ENCODE peak calls at places on chromosomes 1 and 21, in ten cellular contexts. K, M, U, H, Z, N, J, E, V and I are unnamed samples.

GRCh38 chr1:147598631-147599361 is 57.5 kb downstream of the BCL9 start:
- DNase-seq in U (peak), M (no peak), Z (no peak), V (peak), E (peak), N (peak), H (no peak), J (peak), K (peak), I (peak)

GRCh38 chr1:171477804-171478203 is 7.5 kb upstream of the PRRC2C start:
- DNase-seq in Z (no peak), N (no peak), E (no peak), M (no peak), V (no peak), H (no peak), U (no peak), J (no peak), K (no peak), I (no peak)

GRCh38 chr21:44789880-44790279 is 11.7 kb downstream of the UBE2G2 start:
- DNase-seq in N (no peak), E (no peak), H (no peak), U (no peak), M (no peak), J (peak), V (no peak), Z (peak), K (no peak), I (no peak)

GRCh38 chr1:15749399-15750291 is 7.3 kb downstream of the TMEM82 start:
- DNase-seq in M (no peak), E (no peak), N (no peak), U (no peak), K (peak), Z (no peak), V (no peak), H (no peak), J (no peak), I (no peak)

GRCh38 chr1:203169770-203170520 is 5.7 kb downstream of the MYBPH start:
- DNase-seq in N (no peak), H (no peak), M (no peak), E (no peak), U (no peak), Z (no peak), J (no peak), V (no peak), K (no peak), I (no peak)

GRCh38 chr1:43847290-43847689 is 86.3 kb upstream of the ARTN start:
- DNase-seq in U (no peak), M (no peak), V (no peak), K (no peak), N (no peak), E (no peak), H (no peak), Z (no peak), J (no peak), I (no peak)

GRCh38 chr1:7117599-7118281 is 332.5 kb downstream of the CAMTA1 start:
- DNase-seq in M (no peak), U (no peak), Z (peak), V (peak), K (peak), E (no peak), H (no peak), J (peak), N (no peak), I (peak)

GRCh38 chr1:54302951-54303843 is 103.0 kb downstream of the SSBP3 start:
- DNase-seq in Z (no peak), H (no peak), U (no peak), M (no peak), E (no peak), N (no peak), K (no peak), J (peak), V (no peak), I (no peak)